ENCODE peak calls at places on chromosomes 6 and 20, in nine cellular contexts. One of them, this sample, is unnamed.
A peak's percentile ranks its signal among the peaks of the same experiment; 100 is the strongest.

GRCh38 chr6:170176621-170177382 is 114.1 kb downstream of the DLL1 start:
- DNase-seq in pancreas: peak; percentile 24
- DNase-seq in heart right ventricle: no peak
- DNase-seq in AG04450: no peak
- DNase-seq in transverse colon: no peak
- DNase-seq in BE2C: no peak
- DNase-seq in AG09309: no peak
- DNase-seq in HCT116: no peak
- DNase-seq in OCI-LY7: no peak
- DNase-seq in this sample: no peak

GRCh38 chr6:110246900-110247546 is 66.8 kb downstream of the CDC40 start:
- DNase-seq in OCI-LY7: no peak
- DNase-seq in AG09309: no peak
- DNase-seq in HCT116: no peak
- DNase-seq in heart right ventricle: no peak
- DNase-seq in BE2C: no peak
- DNase-seq in AG04450: no peak
- DNase-seq in transverse colon: no peak
- DNase-seq in pancreas: no peak
- DNase-seq in this sample: no peak

GRCh38 chr6:24631671-24632070 is 14.3 kb downstream of the KIAA0319 start:
- DNase-seq in AG04450: no peak
- DNase-seq in heart right ventricle: no peak
- DNase-seq in AG09309: no peak
- DNase-seq in BE2C: no peak
- DNase-seq in transverse colon: no peak
- DNase-seq in OCI-LY7: no peak
- DNase-seq in pancreas: no peak
- DNase-seq in HCT116: no peak
- DNase-seq in this sample: no peak

GRCh38 chr20:40679119-40679637 is 9.9 kb downstream of the MAFB start:
- DNase-seq in AG09309: no peak
- DNase-seq in pancreas: no peak
- DNase-seq in OCI-LY7: no peak
- DNase-seq in HCT116: no peak
- DNase-seq in BE2C: no peak
- DNase-seq in transverse colon: no peak
- DNase-seq in AG04450: no peak
- DNase-seq in heart right ventricle: no peak
- DNase-seq in this sample: no peak

GRCh38 chr20:51473256-51473655 is 69.3 kb downstream of the NFATC2 start:
- DNase-seq in OCI-LY7: no peak
- DNase-seq in heart right ventricle: no peak
- DNase-seq in pancreas: no peak
- DNase-seq in AG04450: no peak
- DNase-seq in AG09309: no peak
- DNase-seq in BE2C: no peak
- DNase-seq in transverse colon: no peak
- DNase-seq in HCT116: no peak
- DNase-seq in this sample: no peak

GRCh38 chr20:9838378-9839295 is at the start of gene PAK5:
- DNase-seq in AG04450: no peak
- DNase-seq in pancreas: peak; percentile 87
- DNase-seq in transverse colon: no peak
- DNase-seq in OCI-LY7: no peak
- DNase-seq in BE2C: peak; percentile 92
- DNase-seq in HCT116: peak; percentile 1
- DNase-seq in AG09309: no peak
- DNase-seq in heart right ventricle: no peak
- DNase-seq in this sample: peak; percentile 83

GRCh38 chr6:137637161-137637560 is 143.0 kb upstream of the OLIG3 start:
- DNase-seq in pancreas: no peak
- DNase-seq in OCI-LY7: no peak
- DNase-seq in HCT116: no peak
- DNase-seq in BE2C: no peak
- DNase-seq in transverse colon: no peak
- DNase-seq in AG04450: peak; percentile 85
- DNase-seq in heart right ventricle: no peak
- DNase-seq in AG09309: peak; percentile 98
- DNase-seq in this sample: no peak

GRCh38 chr6:154683756-154684523 is 49.3 kb upstream of the SCAF8 start:
- DNase-seq in AG09309: peak; percentile 5
- DNase-seq in HCT116: no peak
- DNase-seq in heart right ventricle: no peak
- DNase-seq in OCI-LY7: peak; percentile 69
- DNase-seq in BE2C: no peak
- DNase-seq in transverse colon: no peak
- DNase-seq in AG04450: no peak
- DNase-seq in pancreas: no peak
- DNase-seq in this sample: no peak

DNA sequence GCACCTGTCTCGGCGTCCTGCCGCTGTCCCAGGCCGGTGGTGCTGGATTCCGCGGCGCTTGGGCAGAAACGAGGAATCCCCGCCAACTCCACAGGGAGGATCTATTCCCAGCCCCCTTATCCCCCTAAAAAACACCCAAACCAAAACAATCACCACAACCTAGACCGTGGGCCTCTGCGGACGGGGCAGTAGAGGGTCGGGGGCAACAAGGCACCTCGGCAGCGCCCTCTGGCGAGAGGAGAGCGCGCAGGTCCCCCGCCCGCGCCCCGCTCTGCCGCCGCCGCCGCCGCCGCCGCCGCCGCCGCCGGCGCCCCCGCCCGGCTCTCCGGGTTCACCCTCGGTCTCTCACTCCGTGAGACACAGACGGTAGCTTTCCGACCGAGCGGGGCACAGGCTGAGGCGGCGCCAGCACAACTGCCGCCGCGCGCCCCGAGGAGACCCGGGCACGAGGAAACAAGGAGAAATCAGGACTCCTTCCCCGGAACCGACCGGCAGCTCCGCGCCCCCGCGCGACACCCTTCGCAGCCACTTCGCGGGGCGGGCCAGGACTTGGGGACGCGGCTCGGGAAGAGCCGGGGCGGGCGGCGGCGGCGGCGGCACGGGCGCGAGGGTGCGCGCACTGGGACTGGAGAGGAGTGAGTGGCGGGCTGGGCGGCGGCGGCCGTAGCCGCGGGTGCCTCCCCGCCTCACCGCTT is at the start of gene SLC35F1:
- DNase-seq in AG04450: no peak
- DNase-seq in AG09309: no peak
- DNase-seq in OCI-LY7: no peak
- DNase-seq in transverse colon: no peak
- DNase-seq in heart right ventricle: peak; percentile 19
- DNase-seq in HCT116: no peak
- DNase-seq in BE2C: peak; percentile 77
- DNase-seq in pancreas: peak; percentile 54
- DNase-seq in this sample: peak; percentile 84
- TF ChIP-seq CTCF in AG04450: peak; percentile 39
- TF ChIP-seq CTCF in AG09309: peak; percentile 34
- TF ChIP-seq CTCF in OCI-LY7: no peak
- TF ChIP-seq CTCF in transverse colon: no peak
- TF ChIP-seq CTCF in heart right ventricle: peak; percentile 23
- TF ChIP-seq CTCF in HCT116: no peak
- TF ChIP-seq CTCF in BE2C: peak; percentile 61
- TF ChIP-seq CTCF in pancreas: no peak
- TF ChIP-seq CTCF in this sample: peak; percentile 78

DNA sequence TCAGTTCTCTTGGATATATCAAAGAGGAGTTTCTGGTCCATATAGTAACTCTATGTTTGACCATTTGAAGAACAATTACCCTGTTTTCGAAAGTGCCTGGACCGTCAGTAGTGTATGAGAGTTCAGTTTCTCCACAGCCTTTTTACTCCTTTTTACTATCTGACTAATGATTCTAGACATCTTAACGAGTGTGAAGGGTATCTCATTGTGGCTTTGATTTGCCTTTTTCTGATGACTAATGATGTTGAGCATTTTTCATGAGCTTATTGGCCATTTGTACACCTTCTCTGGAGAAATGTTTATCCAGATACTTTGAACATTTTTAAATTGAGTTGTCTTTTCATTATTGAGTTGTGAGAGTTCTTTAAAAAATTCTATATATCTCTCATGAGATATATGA is 114.9 kb upstream of the ATXN1 start:
- DNase-seq in AG09309: no peak
- DNase-seq in HCT116: no peak
- DNase-seq in AG04450: no peak
- DNase-seq in heart right ventricle: no peak
- DNase-seq in pancreas: no peak
- DNase-seq in transverse colon: no peak
- DNase-seq in OCI-LY7: no peak
- DNase-seq in BE2C: no peak
- DNase-seq in this sample: no peak
- TF ChIP-seq CTCF in AG09309: no peak
- TF ChIP-seq CTCF in HCT116: no peak
- TF ChIP-seq CTCF in AG04450: no peak
- TF ChIP-seq CTCF in heart right ventricle: no peak
- TF ChIP-seq CTCF in pancreas: no peak
- TF ChIP-seq CTCF in transverse colon: no peak
- TF ChIP-seq CTCF in OCI-LY7: no peak
- TF ChIP-seq CTCF in BE2C: no peak
- TF ChIP-seq CTCF in this sample: no peak

GRCh38 chr6:168713839-168714238 is 272.9 kb downstream of the SMOC2 start:
- DNase-seq in AG09309: no peak
- DNase-seq in HCT116: peak; percentile 49
- DNase-seq in BE2C: peak; percentile 23
- DNase-seq in AG04450: no peak
- DNase-seq in OCI-LY7: no peak
- DNase-seq in heart right ventricle: no peak
- DNase-seq in pancreas: peak; percentile 28
- DNase-seq in transverse colon: peak; percentile 79
- DNase-seq in this sample: no peak
- TF ChIP-seq CTCF in AG09309: no peak
- TF ChIP-seq CTCF in HCT116: peak; percentile 31
- TF ChIP-seq CTCF in BE2C: peak; percentile 21
- TF ChIP-seq CTCF in AG04450: no peak
- TF ChIP-seq CTCF in OCI-LY7: no peak
- TF ChIP-seq CTCF in heart right ventricle: no peak
- TF ChIP-seq CTCF in pancreas: peak; percentile 12
- TF ChIP-seq CTCF in transverse colon: peak; percentile 42
- TF ChIP-seq CTCF in this sample: peak; percentile 73

GRCh38 chr6:158706369-158706982 is 56.6 kb downstream of the SYTL3 start:
- DNase-seq in HCT116: peak; percentile 80
- DNase-seq in BE2C: peak; percentile 64
- DNase-seq in AG09309: no peak
- DNase-seq in transverse colon: peak; percentile 65
- DNase-seq in OCI-LY7: peak; percentile 20
- DNase-seq in heart right ventricle: peak; percentile 42
- DNase-seq in pancreas: no peak
- DNase-seq in AG04450: no peak
- DNase-seq in this sample: no peak
- TF ChIP-seq CTCF in HCT116: no peak
- TF ChIP-seq CTCF in BE2C: peak; percentile 80
- TF ChIP-seq CTCF in AG09309: peak; percentile 64
- TF ChIP-seq CTCF in transverse colon: peak; percentile 55
- TF ChIP-seq CTCF in OCI-LY7: peak; percentile 50
- TF ChIP-seq CTCF in heart right ventricle: peak; percentile 33
- TF ChIP-seq CTCF in pancreas: no peak
- TF ChIP-seq CTCF in AG04450: peak; percentile 77
- TF ChIP-seq CTCF in this sample: peak; percentile 79

GRCh38 chr6:157280947-157281346 is 42.4 kb downstream of the TMEM242 start:
- DNase-seq in AG04450: no peak
- DNase-seq in transverse colon: no peak
- DNase-seq in AG09309: no peak
- DNase-seq in heart right ventricle: no peak
- DNase-seq in pancreas: no peak
- DNase-seq in BE2C: no peak
- DNase-seq in OCI-LY7: no peak
- DNase-seq in HCT116: no peak
- DNase-seq in this sample: no peak

GRCh38 chr6:157282279-157282678 is 41.0 kb downstream of the TMEM242 start:
- DNase-seq in transverse colon: no peak
- DNase-seq in AG04450: no peak
- DNase-seq in heart right ventricle: no peak
- DNase-seq in OCI-LY7: no peak
- DNase-seq in HCT116: no peak
- DNase-seq in BE2C: no peak
- DNase-seq in pancreas: no peak
- DNase-seq in AG09309: no peak
- DNase-seq in this sample: no peak

GRCh38 chr6:157280153-157280552 is 43.2 kb downstream of the TMEM242 start:
- DNase-seq in pancreas: no peak
- DNase-seq in AG09309: no peak
- DNase-seq in BE2C: no peak
- DNase-seq in HCT116: no peak
- DNase-seq in OCI-LY7: no peak
- DNase-seq in transverse colon: no peak
- DNase-seq in heart right ventricle: no peak
- DNase-seq in AG04450: no peak
- DNase-seq in this sample: no peak

GRCh38 chr6:157283330-157283898 is 39.9 kb downstream of the TMEM242 start:
- DNase-seq in AG09309: no peak
- DNase-seq in OCI-LY7: no peak
- DNase-seq in heart right ventricle: no peak
- DNase-seq in AG04450: no peak
- DNase-seq in pancreas: no peak
- DNase-seq in BE2C: no peak
- DNase-seq in transverse colon: no peak
- DNase-seq in HCT116: no peak
- DNase-seq in this sample: no peak

DNA sequence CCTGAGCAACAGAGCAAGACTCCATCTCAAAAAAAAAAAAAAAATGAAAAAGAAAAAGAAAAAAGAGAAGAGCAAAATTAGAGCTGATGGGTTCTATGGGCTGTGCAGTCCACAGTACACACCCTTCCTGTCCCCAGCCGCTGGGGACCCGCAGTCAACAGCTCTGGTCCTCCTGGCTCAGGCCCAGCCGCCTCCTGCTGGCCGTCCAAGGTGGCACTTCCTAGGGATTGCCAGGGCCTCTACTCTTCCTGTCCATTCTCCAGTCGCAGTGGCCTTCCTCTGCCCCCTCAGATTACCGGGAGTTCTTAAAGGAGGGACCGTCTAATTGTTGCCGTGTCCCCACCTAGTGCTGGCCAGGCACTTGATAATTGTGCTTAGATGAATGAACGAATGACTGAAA is 41.7 kb downstream of the TMEM242 start:
- DNase-seq in transverse colon: peak; percentile 60
- DNase-seq in HCT116: no peak
- DNase-seq in AG04450: no peak
- DNase-seq in OCI-LY7: peak; percentile 26
- DNase-seq in pancreas: no peak
- DNase-seq in AG09309: no peak
- DNase-seq in heart right ventricle: no peak
- DNase-seq in BE2C: peak; percentile 40
- DNase-seq in this sample: no peak
- TF ChIP-seq CTCF in transverse colon: peak; percentile 21
- TF ChIP-seq CTCF in HCT116: no peak
- TF ChIP-seq CTCF in AG04450: peak; percentile 27
- TF ChIP-seq CTCF in OCI-LY7: peak; percentile 35
- TF ChIP-seq CTCF in pancreas: no peak
- TF ChIP-seq CTCF in AG09309: peak; percentile 29
- TF ChIP-seq CTCF in heart right ventricle: peak; percentile 12
- TF ChIP-seq CTCF in BE2C: peak; percentile 23
- TF ChIP-seq CTCF in this sample: peak; percentile 51